ENCODE peak calls at places on chromosomes 6 and 20, in eight cellular contexts. G, K, U, W, S, B, N and Q are unnamed samples.

GRCh38 chr6:53892707-53893106 is 97.9 kb downstream of the LRRC1 start:
- DNase-seq in K (no peak), B (no peak), N (no peak), W (no peak), U (no peak), S (no peak), G (no peak), Q (no peak)

GRCh38 chr6:25278557-25278913 is 639 bp upstream of the CARMIL1 start:
- DNase-seq in G (no peak), B (no peak), W (no peak), U (no peak), K (no peak), S (no peak), N (peak), Q (no peak)

GRCh38 chr20:36004045-36004444 is 35.7 kb downstream of the CNBD2 start:
- DNase-seq in U (no peak), W (no peak), N (no peak), B (no peak), K (no peak), S (no peak), G (no peak), Q (no peak)

GRCh38 chr20:21179796-21180195 is 53.9 kb downstream of the KIZ start:
- DNase-seq in K (no peak), B (no peak), N (no peak), S (peak), U (peak), G (no peak), W (no peak), Q (no peak)

GRCh38 chr20:2299301-2299700 is 3.5 kb downstream of the TGM3 start:
- DNase-seq in G (no peak), N (peak), W (no peak), U (no peak), S (peak), K (no peak), B (peak), Q (no peak)

GRCh38 chr20:2558581-2559301 is 22.4 kb downstream of the TMC2 start:
- DNase-seq in G (no peak), N (peak), K (no peak), W (no peak), B (no peak), S (no peak), U (no peak), Q (no peak)

GRCh38 chr6:19841181-19841580 is 4.0 kb downstream of the ID4 start:
- DNase-seq in N (no peak), S (no peak), B (no peak), K (no peak), U (no peak), G (no peak), W (no peak), Q (no peak)

GRCh38 chr6:24228681-24229255 is 102.8 kb downstream of the NRSN1 start:
- DNase-seq in U (no peak), G (no peak), W (no peak), N (no peak), K (no peak), S (peak), B (no peak), Q (peak)

GRCh38 chr6:109794201-109794926 is 103.3 kb downstream of the FIG4 start:
- DNase-seq in N (no peak), S (peak), W (peak), K (no peak), G (no peak), U (peak), B (no peak), Q (no peak)

GRCh38 chr20:25573288-25574251 is 11.8 kb downstream of the NINL start:
- DNase-seq in U (peak), S (no peak), G (no peak), W (no peak), K (no peak), B (no peak), N (no peak), Q (no peak)

GRCh38 chr20:46430921-46431712 is 24.7 kb upstream of the ELMO2 start:
- DNase-seq in K (no peak), S (no peak), G (no peak), W (no peak), B (no peak), U (no peak), N (no peak), Q (no peak)

GRCh38 chr20:39880890-39881289 is 808.1 kb downstream of the MAFB start:
- DNase-seq in S (peak), B (no peak), G (no peak), W (no peak), N (no peak), U (no peak), K (peak), Q (no peak)

DNA sequence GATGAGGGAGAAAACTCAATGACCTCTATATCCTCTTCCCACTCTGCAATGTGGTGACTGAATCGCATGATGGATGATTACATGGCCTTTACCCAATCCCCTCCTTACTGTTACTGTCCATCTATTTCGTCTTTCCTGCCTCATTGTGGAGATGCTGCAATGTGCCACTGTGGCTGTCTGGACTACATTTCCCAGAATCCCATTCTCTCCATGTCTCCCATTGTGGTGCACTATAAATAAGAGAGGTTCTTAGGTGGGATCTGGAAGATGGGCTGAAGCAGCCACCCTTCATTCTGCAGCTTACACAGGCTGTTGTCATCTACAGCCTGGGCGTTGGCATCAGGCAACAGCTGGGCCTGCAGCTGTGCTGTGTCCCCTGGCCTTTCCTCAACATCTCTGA is 233.6 kb downstream of the PRKN start:
- DNase-seq in W (no peak), K (no peak), U (no peak), S (no peak), G (no peak), N (no peak), B (no peak), Q (no peak)
- TF ChIP-seq CTCF in W (no peak), K (no peak), U (no peak), S (no peak), G (no peak), N (no peak), B (no peak), Q (no peak)

DNA sequence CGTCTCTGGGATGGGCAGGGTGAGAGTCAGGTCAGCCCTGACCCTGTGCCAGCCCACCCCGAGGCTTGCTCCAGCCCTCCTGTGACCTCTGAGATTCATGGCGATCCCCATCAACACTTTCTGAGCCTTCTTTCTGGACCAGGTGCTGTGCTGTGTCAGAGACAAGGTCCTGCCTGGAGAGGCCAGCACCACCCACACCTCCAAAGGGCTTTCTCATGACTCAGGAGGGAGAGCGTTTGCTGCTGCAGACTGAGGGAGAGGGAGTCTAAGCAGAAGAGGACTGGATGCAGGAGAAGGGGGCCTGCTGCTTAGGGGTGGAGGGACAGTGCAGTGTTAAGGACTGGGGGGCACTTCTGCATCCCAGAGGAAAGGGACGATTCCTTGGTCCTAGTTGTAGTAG is 193.5 kb downstream of the LRFN2 start:
- DNase-seq in G (peak), W (no peak), N (no peak), B (peak), K (no peak), U (no peak), S (no peak), Q (no peak)
- TF ChIP-seq CTCF in G (no peak), W (no peak), N (no peak), B (no peak), K (no peak), U (no peak), S (no peak), Q (no peak)

GRCh38 chr20:50347568-50347981 is 156.9 kb downstream of the CEBPB start:
- DNase-seq in G (no peak), S (peak), B (peak), K (no peak), W (no peak), U (no peak), N (no peak), Q (no peak)
- TF ChIP-seq CTCF in G (no peak), S (no peak), B (no peak), K (no peak), W (no peak), U (no peak), N (no peak), Q (no peak)

DNA sequence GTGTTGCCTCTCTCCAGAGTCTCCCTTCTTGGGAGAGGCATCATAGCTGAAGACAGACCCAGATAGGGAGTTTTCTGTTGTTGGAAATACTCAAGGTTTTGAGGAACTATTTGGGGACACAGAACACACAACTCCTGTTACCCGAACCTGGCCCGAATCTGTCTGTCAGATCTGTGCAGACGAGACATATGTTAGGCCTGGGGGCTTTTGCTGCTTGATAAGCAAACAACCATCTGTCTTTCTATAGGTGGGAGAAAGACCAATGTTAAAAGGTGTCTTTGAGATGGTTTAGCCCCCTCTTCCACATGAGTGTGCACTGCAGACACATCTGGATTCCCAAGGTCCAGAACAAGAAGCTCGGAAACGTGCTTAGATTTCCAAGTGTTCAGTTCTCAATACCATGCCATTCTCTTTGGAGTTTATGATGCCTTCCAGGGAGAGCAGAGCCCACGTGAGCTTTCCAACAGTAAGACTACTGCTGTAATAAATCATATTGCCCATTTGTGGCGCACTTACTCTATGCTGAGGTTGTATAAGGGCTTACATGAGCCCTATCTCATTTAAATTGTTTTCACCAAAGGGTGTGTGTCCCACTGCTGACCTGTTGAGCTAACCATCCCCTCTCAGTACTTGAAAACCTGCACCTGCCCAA is 3.8 kb upstream of the STX16 start:
- DNase-seq in K (no peak), B (no peak), N (no peak), S (no peak), U (no peak), G (no peak), W (no peak), Q (no peak)
- TF ChIP-seq CTCF in K (peak), B (no peak), N (no peak), S (no peak), U (no peak), G (peak), W (no peak), Q (no peak)

GRCh38 chr6:160088069-160088773 is 33.4 kb upstream of the SLC22A1 start:
- DNase-seq in U (peak), B (peak), N (peak), K (no peak), W (peak), S (peak), G (no peak), Q (peak)
- TF ChIP-seq CTCF in U (peak), B (no peak), N (peak), K (peak), W (peak), S (peak), G (no peak), Q (peak)

GRCh38 chr6:45084257-45084656 is 243.9 kb upstream of the RUNX2 start:
- DNase-seq in S (no peak), B (no peak), W (no peak), N (no peak), U (no peak), G (no peak), K (no peak), Q (no peak)
- TF ChIP-seq CTCF in S (no peak), B (no peak), W (no peak), N (no peak), U (no peak), G (no peak), K (no peak), Q (no peak)

DNA sequence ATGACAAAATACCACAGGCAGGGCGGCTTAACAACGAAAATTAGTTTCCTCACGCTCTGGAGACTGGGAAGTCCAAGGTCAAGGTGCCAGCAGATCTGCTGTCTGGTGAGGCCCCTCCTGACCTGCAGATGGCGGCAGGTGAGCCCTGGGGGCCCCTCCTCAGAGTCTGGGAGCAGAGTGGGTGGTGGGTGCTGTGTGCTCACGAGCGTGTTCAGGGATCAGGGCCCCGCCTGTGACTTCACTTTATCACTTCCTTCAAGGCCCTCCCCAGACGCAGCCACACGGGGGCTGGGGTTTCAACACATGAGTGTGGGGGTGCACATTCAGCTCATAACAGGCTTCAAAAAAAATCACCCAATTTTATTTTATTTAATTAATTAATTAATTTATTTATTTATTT is 39.3 kb downstream of the SLC2A4RG start:
- DNase-seq in G (no peak), B (no peak), K (no peak), W (no peak), U (no peak), N (no peak), S (no peak), Q (no peak)
- TF ChIP-seq CTCF in G (no peak), B (no peak), K (no peak), W (no peak), U (no peak), N (no peak), S (no peak), Q (no peak)

DNA sequence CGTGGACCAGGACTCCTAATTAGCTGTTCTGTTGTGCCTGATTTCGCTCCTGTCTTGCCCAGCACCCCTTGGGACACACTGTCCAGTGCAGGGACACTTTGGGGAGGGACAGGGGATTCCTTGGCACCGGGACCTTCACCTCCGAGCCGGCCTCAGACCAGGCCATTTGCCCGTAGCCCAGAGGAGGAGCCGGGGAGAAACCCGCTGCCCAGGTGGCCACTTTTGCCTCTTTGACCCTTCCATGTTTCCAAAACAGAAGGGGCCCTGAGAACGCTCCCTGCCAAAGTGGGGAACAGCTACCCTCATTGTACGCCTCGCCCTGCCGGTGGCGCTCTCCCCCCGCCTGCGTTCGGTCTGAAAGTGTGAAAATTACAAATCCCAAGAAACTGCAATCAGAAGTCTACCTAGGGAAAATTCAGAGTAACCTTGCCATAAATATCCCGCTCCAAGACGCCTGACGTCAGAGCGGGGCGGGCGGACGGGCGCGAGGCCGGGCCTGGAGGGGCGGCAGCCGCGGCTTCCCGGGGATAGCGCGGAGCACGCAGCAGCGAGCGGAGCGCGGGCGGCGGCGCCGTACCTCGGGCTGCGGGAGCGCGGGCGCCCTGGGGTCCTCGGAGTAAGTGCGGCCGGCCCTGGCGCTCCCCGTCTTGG is at the start of gene DAAM2:
- DNase-seq in K (no peak), U (no peak), G (no peak), N (peak), B (peak), S (peak), W (no peak), Q (no peak)
- TF ChIP-seq CTCF in K (no peak), U (peak), G (no peak), N (no peak), B (no peak), S (no peak), W (peak), Q (peak)

DNA sequence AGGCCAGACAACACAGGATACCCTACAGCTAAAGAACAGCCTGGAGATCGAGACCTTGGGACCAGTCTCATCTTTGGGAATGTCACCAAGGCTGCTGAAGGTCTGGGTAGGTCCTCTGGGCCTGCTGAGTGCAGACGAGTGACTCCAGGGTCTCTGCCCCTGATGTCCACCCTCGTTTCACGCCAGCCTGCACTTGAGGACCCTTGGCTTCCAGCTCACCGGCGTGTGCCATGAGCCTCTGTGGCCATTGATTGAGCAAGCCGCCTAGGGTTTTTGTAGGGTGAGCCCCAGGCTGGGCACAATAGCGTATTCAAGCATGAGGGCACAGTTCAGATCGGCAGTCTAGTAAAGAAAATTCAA is 4.3 kb downstream of the BPHL start:
- DNase-seq in U (no peak), B (peak), G (no peak), K (no peak), N (no peak), W (no peak), S (no peak), Q (no peak)
- TF ChIP-seq CTCF in U (no peak), B (no peak), G (no peak), K (no peak), N (no peak), W (no peak), S (no peak), Q (no peak)